ENCODE peak calls at places on chromosomes 7 and 10, in six cellular contexts. Z is endothelial cell of umbilical vein, F is A549, N is HepG2, M is K562, T is GM12878. R is an unnamed sample.
A peak's percentile ranks its signal among the peaks of the same experiment; 100 is the strongest.

GRCh38 chr7:147510913-147511312 is 1079.7 kb upstream of the C7orf33 start:
- DNase-seq in Z (no peak), F (no peak), N (no peak), M (no peak), T (no peak), R (no peak)

GRCh38 chr10:70115948-70116682 is 16.5 kb downstream of the AIFM2 start:
- DNase-seq in Z (peak; percentile 35), F (peak; percentile 64), N (peak; percentile 59), M (peak; percentile 79), T (no peak), R (peak; percentile 53)

GRCh38 chr7:20340839-20341238 is 10.1 kb downstream of the ITGB8 start:
- DNase-seq in Z (no peak), F (no peak), N (no peak), M (no peak), T (no peak), R (no peak)

GRCh38 chr10:366186-366585 is 230.9 kb downstream of the ZMYND11 start:
- DNase-seq in Z (no peak), F (no peak), N (no peak), M (no peak), T (no peak), R (no peak)

GRCh38 chr7:14055813-14056212 is 66.3 kb upstream of the ETV1 start:
- DNase-seq in Z (no peak), F (no peak), N (no peak), M (no peak), T (no peak), R (peak; percentile 13)

GRCh38 chr7:150945171-150945852 is 32.8 kb downstream of the KCNH2 start:
- DNase-seq in Z (no peak), F (no peak), N (no peak), M (no peak), T (no peak), R (peak; percentile 91)

GRCh38 chr10:17836917-17837316 is 27.8 kb downstream of the MRC1 start:
- DNase-seq in Z (peak; percentile 87), F (peak; percentile 25), N (peak; percentile 5), M (peak; percentile 45), T (no peak), R (peak; percentile 5)

GRCh38 chr10:11415095-11415494 is 196.4 kb downstream of the USP6NL start:
- DNase-seq in Z (no peak), F (no peak), N (no peak), M (no peak), T (no peak), R (no peak)

GRCh38 chr10:61937631-61938284 is 36.3 kb downstream of the ARID5B start:
- DNase-seq in Z (peak; percentile 79), F (no peak), N (no peak), M (no peak), T (no peak), R (no peak)

GRCh38 chr7:16299853-16300252 is 121.5 kb downstream of the CRPPA start:
- DNase-seq in Z (no peak), F (no peak), N (no peak), M (no peak), T (no peak), R (no peak)

GRCh38 chr7:41222704-41223103 is 480.2 kb downstream of the INHBA start:
- DNase-seq in Z (peak; percentile 37), F (no peak), N (no peak), M (no peak), T (no peak), R (no peak)

GRCh38 chr7:158563051-158563450 is 24.6 kb downstream of the PTPRN2 start:
- DNase-seq in Z (no peak), F (no peak), N (no peak), M (no peak), T (no peak), R (no peak)

GRCh38 chr7:2920956-2921708 is 77.0 kb upstream of the GNA12 start:
- DNase-seq in Z (no peak), F (no peak), N (no peak), M (no peak), T (no peak), R (no peak)

GRCh38 chr10:580796-581195 is 108.7 kb downstream of the DIP2C start:
- DNase-seq in Z (no peak), F (no peak), N (no peak), M (no peak), T (no peak), R (no peak)

DNA sequence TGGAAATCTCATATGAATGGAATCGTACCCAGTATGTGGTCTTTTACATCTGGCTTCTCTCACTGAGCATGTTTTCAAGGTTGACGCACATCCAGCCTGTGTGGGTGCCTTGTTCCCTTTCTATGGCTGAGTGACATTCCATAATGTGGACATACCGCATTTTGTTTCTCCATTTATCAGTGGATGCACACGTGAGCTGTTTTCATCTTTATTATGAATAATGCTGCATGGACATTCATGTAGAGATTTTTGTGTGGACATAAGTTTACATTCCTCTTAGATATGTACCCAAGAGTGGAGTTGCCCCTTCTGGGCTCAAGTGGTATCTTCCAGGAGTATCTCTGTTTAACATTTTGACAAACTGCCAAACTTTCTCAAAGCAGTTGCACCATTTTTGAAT is 1.3 kb upstream of the SCART1 start:
- DNase-seq in Z (no peak), F (no peak), N (no peak), M (no peak), T (no peak), R (no peak)
- TF ChIP-seq MYC in Z (no peak), F (no peak), N (no peak), M (no peak), T (no peak), R (no peak)

GRCh38 chr10:72605137-72605536 is 20.7 kb downstream of the MICU1 start:
- DNase-seq in Z (no peak), F (no peak), N (no peak), M (peak; percentile 30), T (no peak), R (no peak)
- TF ChIP-seq MYC in Z (no peak), F (no peak), N (no peak), M (no peak), T (no peak), R (no peak)

GRCh38 chr7:144399946-144400345 is 3.5 kb downstream of the NOBOX start:
- DNase-seq in Z (no peak), F (no peak), N (no peak), M (no peak), T (no peak), R (no peak)

GRCh38 chr7:144403649-144404061 is at the start of gene NOBOX:
- DNase-seq in Z (no peak), F (no peak), N (no peak), M (no peak), T (no peak), R (no peak)

GRCh38 chr7:144401490-144401889 is 2.0 kb downstream of the NOBOX start:
- DNase-seq in Z (no peak), F (no peak), N (no peak), M (no peak), T (no peak), R (no peak)

GRCh38 chr7:144404911-144405310 is 1.4 kb upstream of the NOBOX start:
- DNase-seq in Z (no peak), F (no peak), N (no peak), M (no peak), T (no peak), R (no peak)

GRCh38 chr7:144403102-144403501 is 391 bp downstream of the NOBOX start:
- DNase-seq in Z (no peak), F (no peak), N (no peak), M (no peak), T (no peak), R (no peak)
- TF ChIP-seq MYC in Z (no peak), F (no peak), N (no peak), M (no peak), T (no peak), R (no peak)

GRCh38 chr10:78288716-78289115 is 255.1 kb downstream of the RPS24 start:
- DNase-seq in Z (no peak), F (no peak), N (no peak), M (no peak), T (no peak), R (no peak)

GRCh38 chr10:78283069-78283682 is 249.5 kb downstream of the RPS24 start:
- DNase-seq in Z (no peak), F (no peak), N (peak; percentile 18), M (no peak), T (no peak), R (no peak)

GRCh38 chr10:78286675-78287074 is 253.0 kb downstream of the RPS24 start:
- DNase-seq in Z (no peak), F (no peak), N (no peak), M (no peak), T (no peak), R (no peak)

GRCh38 chr10:78287618-78288017 is 254.0 kb downstream of the RPS24 start:
- DNase-seq in Z (no peak), F (no peak), N (no peak), M (no peak), T (no peak), R (no peak)

DNA sequence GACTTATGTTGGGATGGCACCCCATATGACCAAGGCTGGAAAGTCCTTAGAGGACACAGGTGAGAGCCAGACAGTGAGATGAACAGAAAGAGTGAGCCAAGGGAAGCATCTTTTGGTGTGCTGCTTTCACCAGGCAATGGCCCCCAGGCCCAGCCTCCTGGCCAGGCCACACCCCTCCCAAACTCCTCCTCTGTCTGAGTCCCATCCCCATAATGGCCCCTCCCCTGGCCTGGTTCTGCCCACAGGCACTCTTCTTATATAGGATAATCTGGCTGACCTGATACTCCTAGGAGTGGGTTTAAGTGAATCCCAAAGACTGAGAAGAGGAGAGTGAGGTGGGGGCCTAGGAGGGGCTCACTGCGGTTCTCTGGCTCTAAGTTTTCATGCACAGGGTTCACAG is 252.5 kb downstream of the RPS24 start:
- DNase-seq in Z (no peak), F (no peak), N (no peak), M (no peak), T (no peak), R (no peak)
- TF ChIP-seq MYC in Z (no peak), F (no peak), N (no peak), M (no peak), T (no peak), R (no peak)

GRCh38 chr7:130490287-130490686 is 1.6 kb upstream of the MEST start:
- DNase-seq in Z (peak; percentile 15), F (no peak), N (no peak), M (no peak), T (no peak), R (no peak)
- TF ChIP-seq MYC in Z (no peak), F (no peak), N (no peak), M (no peak), T (no peak), R (no peak)

DNA sequence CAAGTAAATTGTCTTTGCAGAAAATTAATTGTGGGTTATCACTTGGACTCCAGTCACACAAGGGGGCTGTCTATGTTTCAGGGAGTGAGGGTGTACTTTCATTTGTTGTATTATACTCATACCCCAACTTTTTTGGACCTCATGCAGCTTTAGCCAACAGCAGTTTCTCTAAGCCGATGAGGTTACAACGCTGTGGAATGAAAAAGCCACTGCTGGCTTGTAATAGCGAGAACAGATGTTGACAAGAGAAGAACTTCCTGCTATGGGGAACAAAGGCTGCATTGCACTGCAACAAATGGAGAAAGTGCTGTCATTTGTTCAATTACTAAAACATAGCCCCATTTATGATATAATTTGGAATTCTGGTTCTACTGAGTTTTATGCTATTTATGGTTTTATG is 104.2 kb upstream of the TMEM72 start:
- DNase-seq in Z (no peak), F (no peak), N (no peak), M (no peak), T (no peak), R (no peak)
- TF ChIP-seq MYC in Z (no peak), F (no peak), N (no peak), M (no peak), T (no peak), R (no peak)

R was measured in NB4.